ENCODE peak calls at places on chromosomes 2 and 18, in four cellular contexts. Y is CD8-positive, alpha-beta T cell; K is activated CD4-positive, alpha-beta T cell treated with anti-CD3 and anti-CD28 coated beads for 36 hours; S is pancreas. M is an unnamed sample.

GRCh38 chr2:115083216-115083615 is 640.8 kb downstream of the DPP10 start:
- ATAC-seq in Y (no peak), S (no peak), K (no peak), M (no peak)

GRCh38 chr18:8609711-8610441 is 639 bp downstream of the RAB12 start:
- ATAC-seq in K (peak), S (peak), Y (no peak), M (peak)

GRCh38 chr18:26696318-26696717 is 148.0 kb upstream of the KCTD1 start:
- ATAC-seq in Y (no peak), K (no peak), S (no peak), M (no peak)

GRCh38 chr2:238908960-238909951 is 61.4 kb downstream of the TWIST2 start:
- ATAC-seq in Y (no peak), K (no peak), S (peak), M (no peak)

GRCh38 chr2:38528008-38528442 is 74.7 kb downstream of the HNRNPLL start:
- ATAC-seq in K (peak), S (peak), Y (no peak), M (peak)

GRCh38 chr18:62248313-62248712 is 61.3 kb downstream of the RELCH start:
- ATAC-seq in S (no peak), Y (no peak), K (no peak), M (no peak)

GRCh38 chr2:217530399-217531100 is 472.2 kb downstream of the TNS1 start:
- ATAC-seq in S (peak), Y (no peak), K (no peak), M (no peak)

GRCh38 chr2:69359371-69359770 is 27.7 kb downstream of the GFPT1 start:
- ATAC-seq in Y (no peak), K (no peak), S (no peak), M (no peak)

GRCh38 chr2:74540291-74540690 is 10.6 kb downstream of the HTRA2 start:
- ATAC-seq in K (no peak), Y (no peak), S (no peak), M (no peak)

GRCh38 chr2:37244017-37244416 is 12.6 kb downstream of the NDUFAF7 start:
- ATAC-seq in K (peak), S (no peak), Y (no peak), M (peak)

GRCh38 chr18:58625839-58626238 is 3.1 kb downstream of the ALPK2 start:
- ATAC-seq in K (no peak), S (no peak), Y (no peak), M (peak)

GRCh38 chr2:239230318-239231052 is 170.3 kb downstream of the HDAC4 start:
- ATAC-seq in Y (peak), S (no peak), K (peak), M (peak)

GRCh38 chr18:74116628-74117554 is 30.7 kb downstream of the FBXO15 start:
- ATAC-seq in S (peak), K (peak), Y (no peak), M (no peak)

GRCh38 chr2:191265311-191266170 is 20.3 kb downstream of the MYO1B start:
- ATAC-seq in S (no peak), K (no peak), Y (no peak), M (no peak)

GRCh38 chr18:23596183-23596582 is 9.9 kb upstream of the NPC1 start:
- ATAC-seq in S (no peak), K (no peak), Y (no peak), M (no peak)

GRCh38 chr2:31675485-31675901 is 94.8 kb upstream of the SRD5A2 start:
- ATAC-seq in K (no peak), S (peak), Y (no peak), M (no peak)

GRCh38 chr18:70420151-70420898 is 131.5 kb downstream of the SOCS6 start:
- ATAC-seq in K (no peak), Y (no peak), S (no peak), M (no peak)

GRCh38 chr2:100563407-100564247 is 834 bp downstream of the PDCL3 start:
- ATAC-seq in K (no peak), S (no peak), Y (no peak), M (no peak)

GRCh38 chr2:37318401-37318800 is 6.2 kb downstream of the PRKD3 start:
- ATAC-seq in S (no peak), K (peak), Y (no peak), M (peak)

GRCh38 chr2:96549967-96550786 is 13.6 kb downstream of the ARID5A start:
- ATAC-seq in K (no peak), Y (no peak), S (peak), M (no peak)

GRCh38 chr2:127064642-127065250 is 42.2 kb downstream of the BIN1 start:
- ATAC-seq in Y (peak), K (peak), S (peak), M (peak)

GRCh38 chr2:161384864-161385263 is 31.2 kb upstream of the TBR1 start:
- ATAC-seq in S (no peak), K (peak), Y (peak), M (peak)

GRCh38 chr2:56688661-56689060 is 504.9 kb downstream of the CCDC85A start:
- ATAC-seq in S (no peak), Y (no peak), K (no peak), M (no peak)

GRCh38 chr2:157321514-157321913 is 4.1 kb downstream of the ERMN start:
- ATAC-seq in S (no peak), K (no peak), Y (no peak), M (no peak)

GRCh38 chr2:169705927-169706326 is 11.7 kb downstream of the PHOSPHO2 start:
- ATAC-seq in K (no peak), Y (no peak), S (no peak), M (no peak)

GRCh38 chr2:10325278-10326145 is 22.8 kb downstream of the HPCAL1 start:
- ATAC-seq in S (peak), K (no peak), Y (no peak), M (no peak)

GRCh38 chr18:58186258-58186948 is 142.4 kb downstream of the NEDD4L start:
- ATAC-seq in S (peak), Y (no peak), K (no peak), M (no peak)

GRCh38 chr2:119252186-119253113 is 28.8 kb downstream of the STEAP3 start:
- ATAC-seq in S (no peak), Y (no peak), K (peak), M (peak)